ENCODE peak calls at places on chromosomes 4 and X, in five cellular contexts. A is activated CD4-positive, CD25-positive, alpha-beta regulatory T cell; O is NCI-H510A treated with DMSO at 0.1 percent for 48 hours; C is AG04449; Z is DMS153. I is an unnamed sample.

GRCh38 chr4:171857302-171858005 is 44.2 kb downstream of the GALNTL6 start:
- DNase-seq in A (no peak), O (no peak), C (peak; percentile 17), Z (no peak), I (no peak)

GRCh38 chr4:52058275-52058674 is 7.2 kb downstream of the SPATA18 start:
- DNase-seq in A (no peak), O (no peak), C (no peak), Z (no peak), I (no peak)

GRCh38 chr4:59712474-59712873 is 1487.7 kb upstream of the ADGRL3 start:
- DNase-seq in A (no peak), O (no peak), C (no peak), Z (no peak), I (no peak)

GRCh38 chrX:154043003-154043402 is 23.3 kb upstream of the IRAK1 start:
- DNase-seq in A (no peak), O (no peak), C (peak; percentile 19), Z (no peak), I (no peak)

GRCh38 chrX:23888887-23889501 is 18.7 kb downstream of the APOO start:
- DNase-seq in A (no peak), O (no peak), C (no peak), Z (no peak), I (no peak)

GRCh38 chr4:169619518-169619957 is 840 bp upstream of the CLCN3 start:
- DNase-seq in A (peak; percentile 13), O (peak; percentile 27), C (no peak), Z (peak; percentile 8), I (peak; percentile 78)

GRCh38 chr4:2472187-2472586 is 3.3 kb downstream of the RNF4 start:
- DNase-seq in A (no peak), O (no peak), C (no peak), Z (no peak), I (no peak)

GRCh38 chr4:115675721-115676120 is 562.3 kb upstream of the NDST4 start:
- DNase-seq in A (no peak), O (no peak), C (no peak), Z (no peak), I (no peak)

GRCh38 chr4:22003878-22004277 is 55.3 kb upstream of the KCNIP4 start:
- DNase-seq in A (no peak), O (no peak), C (no peak), Z (no peak), I (no peak)

GRCh38 chr4:80492761-80493160 is 157.2 kb downstream of the CFAP299 start:
- DNase-seq in A (no peak), O (peak; percentile 5), C (no peak), Z (peak; percentile 81), I (peak; percentile 54)